ENCODE peak calls at places on chromosome X, in four cellular contexts. J is HEK293T, L is WTC11, I is HepG2. V is an unnamed sample.

GRCh38 chrX:107894038-107894437 is 68.4 kb downstream of the MID2 start:
- DNase-seq in I (peak; percentile 47), L (no peak), J (peak; percentile 74), V (peak; percentile 41)

GRCh38 chrX:134803060-134803459 is 144.8 kb upstream of the PLAC1 start:
- DNase-seq in J (no peak), L (no peak), I (peak; percentile 38), V (no peak)

GRCh38 chrX:69158166-69159040 is 6.8 kb downstream of the PJA1 start:
- DNase-seq in J (peak; percentile 69), I (peak; percentile 23), L (peak; percentile 42), V (peak; percentile 29)

GRCh38 chrX:6849711-6850415 is 297.6 kb upstream of the STS start:
- DNase-seq in L (no peak), J (no peak), I (no peak), V (no peak)

GRCh38 chrX:115894087-115894486 is 276.5 kb upstream of the AGTR2 start:
- DNase-seq in L (no peak), J (peak; percentile 45), I (peak; percentile 63), V (no peak)

GRCh38 chrX:149453030-149453429 is 52.1 kb downstream of the IDS start:
- DNase-seq in L (no peak), I (no peak), J (no peak), V (peak; percentile 34)

GRCh38 chrX:45472968-45473367 is 272.3 kb upstream of the DIPK2B start:
- DNase-seq in I (no peak), J (no peak), L (no peak), V (no peak)

GRCh38 chrX:46554942-46555341 is 9.7 kb upstream of the ZNF674 start:
- DNase-seq in J (no peak), L (no peak), I (peak; percentile 6), V (no peak)

GRCh38 chrX:19291086-19291485 is 52.6 kb upstream of the PDHA1 start:
- DNase-seq in J (no peak), I (no peak), L (no peak), V (no peak)

GRCh38 chrX:115535844-115536243 is 25.1 kb upstream of the PLS3 start:
- DNase-seq in J (no peak), I (no peak), L (no peak), V (no peak)

GRCh38 chrX:42708222-42708621 is 69.7 kb downstream of the PPP1R2C start:
- DNase-seq in J (no peak), L (no peak), I (no peak), V (no peak)

GRCh38 chrX:55874807-55875206 is 157.3 kb downstream of the RRAGB start:
- DNase-seq in I (no peak), L (no peak), J (no peak), V (no peak)

GRCh38 chrX:128781506-128781905 is 729.3 kb upstream of the ACTRT1 start:
- DNase-seq in I (peak; percentile 34), L (peak; percentile 40), J (peak; percentile 55), V (no peak)

GRCh38 chrX:119121341-119121740 is 6.3 kb downstream of the KIAA1210 start:
- DNase-seq in I (no peak), L (no peak), J (no peak), V (no peak)

GRCh38 chrX:130878350-130879341 is 24.4 kb downstream of the ENOX2 start:
- DNase-seq in L (no peak), I (no peak), J (no peak), V (no peak)

GRCh38 chrX:75038925-75039324 is 113.7 kb upstream of the NEXMIF start:
- DNase-seq in J (no peak), L (peak; percentile 11), I (peak; percentile 10), V (no peak)

GRCh38 chrX:100407784-100408642 is 2.1 kb downstream of the PCDH19 start:
- DNase-seq in J (no peak), L (no peak), I (no peak), V (no peak)

GRCh38 chrX:22629105-22629725 is 356.5 kb downstream of the CBLL2 start:
- DNase-seq in L (no peak), J (no peak), I (no peak), V (no peak)

GRCh38 chrX:124042042-124042441 is 80.5 kb downstream of the STAG2 start:
- DNase-seq in I (no peak), L (no peak), J (no peak), V (no peak)

GRCh38 chrX:112818114-112819012 is 22.3 kb downstream of the AMOT start:
- DNase-seq in I (no peak), L (no peak), J (no peak), V (no peak)

GRCh38 chrX:76109654-76110053 is 63.2 kb upstream of the PBDC1 start:
- DNase-seq in J (no peak), L (no peak), I (no peak), V (peak; percentile 8)

GRCh38 chrX:134338527-134338926 is 101.5 kb downstream of the CCDC160 start:
- DNase-seq in L (no peak), J (no peak), I (no peak), V (no peak)

GRCh38 chrX:134624046-134624430 is 34.2 kb downstream of the PLAC1 start:
- DNase-seq in L (no peak), J (no peak), I (peak; percentile 24), V (no peak)

GRCh38 chrX:9955506-9955905 is 11.7 kb upstream of the CLDN34 start:
- DNase-seq in L (no peak), J (no peak), I (no peak), V (no peak)

GRCh38 chrX:19602866-19603620 is 87.7 kb upstream of the MAP3K15 start:
- DNase-seq in J (no peak), I (no peak), L (no peak), V (peak; percentile 7)

GRCh38 chrX:3962511-3963350 is 249.3 kb upstream of the PRKX start:
- DNase-seq in J (peak; percentile 7), L (no peak), I (peak; percentile 1), V (peak; percentile 37)
- TF ChIP-seq ELF4 in J (no peak), L (no peak), I (no peak), V (no peak)

GRCh38 chrX:39307488-39307887 is 506.2 kb downstream of the MID1IP1 start:
- DNase-seq in L (no peak), I (no peak), J (no peak), V (no peak)

GRCh38 chrX:39308126-39308525 is 506.9 kb downstream of the MID1IP1 start:
- DNase-seq in J (no peak), I (no peak), L (no peak), V (no peak)

GRCh38 chrX:39310925-39311324 is 509.7 kb downstream of the MID1IP1 start:
- DNase-seq in I (no peak), L (no peak), J (no peak), V (no peak)

GRCh38 chrX:39309721-39310152 is 508.5 kb downstream of the MID1IP1 start:
- DNase-seq in J (no peak), I (no peak), L (no peak), V (no peak)

DNA sequence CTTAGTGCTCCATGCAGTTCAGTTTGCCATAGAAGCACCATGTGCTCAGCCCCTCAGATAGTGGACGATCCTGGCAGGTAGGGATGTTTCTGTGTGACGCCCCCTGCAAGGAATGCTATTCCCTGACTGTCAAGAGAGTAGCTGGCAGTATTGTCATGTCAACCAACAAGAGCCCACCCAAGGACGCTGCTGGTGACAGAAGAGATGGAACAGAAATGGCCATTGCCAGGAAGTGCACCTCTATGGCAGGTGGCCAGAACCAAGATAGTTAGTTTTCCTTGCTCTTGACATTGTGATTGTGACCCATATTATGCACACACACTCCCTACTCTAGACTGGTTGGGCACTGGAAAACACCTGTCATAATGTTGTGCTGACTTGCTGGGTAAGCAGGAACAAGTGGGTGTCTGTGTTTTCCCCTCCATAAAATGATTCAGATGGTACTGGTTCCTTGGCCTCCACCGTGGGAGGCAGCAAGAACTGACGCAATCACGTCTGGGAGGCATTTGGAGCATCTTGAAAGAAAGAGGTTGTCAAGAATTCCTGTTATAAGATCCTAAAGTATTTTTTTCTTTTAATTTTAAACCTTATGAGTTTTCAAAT is 507.9 kb downstream of the MID1IP1 start:
- DNase-seq in L (no peak), J (no peak), I (no peak), V (no peak)
- TF ChIP-seq ELF4 in L (no peak), J (no peak), I (no peak), V (no peak)

GRCh38 chrX:143663755-143664154 is 27.9 kb upstream of the SLITRK4 start:
- DNase-seq in J (no peak), L (no peak), I (no peak), V (no peak)

GRCh38 chrX:143664302-143664701 is 28.4 kb upstream of the SLITRK4 start:
- DNase-seq in J (no peak), I (no peak), L (no peak), V (no peak)

GRCh38 chrX:143669395-143669794 is 33.5 kb upstream of the SLITRK4 start:
- DNase-seq in L (no peak), I (no peak), J (no peak), V (no peak)
- TF ChIP-seq ELF4 in L (no peak), I (no peak), J (no peak), V (no peak)

GRCh38 chrX:420496-421223 is 34.0 kb upstream of the PPP2R3B start:
- DNase-seq in I (no peak), J (no peak), L (no peak), V (no peak)
- TF ChIP-seq ELF4 in I (no peak), J (no peak), L (no peak), V (no peak)

GRCh38 chrX:72308566-72309296 is 3.0 kb upstream of the CITED1 start:
- DNase-seq in J (peak; percentile 86), I (peak; percentile 27), L (peak; percentile 80), V (peak; percentile 71)
- TF ChIP-seq ELF4 in J (no peak), I (no peak), L (no peak), V (no peak)

DNA sequence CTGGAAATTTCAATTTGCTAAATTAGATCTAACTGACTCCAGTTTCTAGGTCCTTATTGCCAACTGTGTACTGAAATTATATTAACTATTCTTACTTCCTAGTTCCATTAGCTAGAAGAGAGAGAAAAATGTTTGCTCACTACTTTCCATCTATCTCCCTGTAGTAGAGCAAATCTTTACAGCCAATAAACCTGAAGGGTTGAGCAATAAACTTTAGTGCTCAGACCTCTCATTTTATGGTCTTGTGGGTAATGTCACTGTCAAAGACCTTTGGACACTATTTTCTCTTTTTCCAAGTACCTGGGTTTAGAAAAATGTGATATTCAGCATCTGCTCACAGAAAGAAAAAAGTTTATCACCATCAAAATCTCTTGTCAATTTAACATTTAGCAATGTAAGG is 237.5 kb upstream of the GEMIN8 start:
- DNase-seq in L (no peak), I (no peak), J (no peak), V (no peak)
- TF ChIP-seq ELF4 in L (no peak), I (no peak), J (no peak), V (no peak)